ENCODE peak calls at places on chromosome 12, in nine cellular contexts. V, R, W, P, B, T, L, Z and D are unnamed samples.

GRCh38 chr12:71164166-71164876 is 6.5 kb upstream of the TSPAN8 start:
- DNase-seq in W (no peak), V (no peak), P (no peak), Z (no peak), R (no peak), B (no peak), T (peak; percentile 57), L (no peak), D (no peak)

GRCh38 chr12:132356686-132357622 is 27.6 kb upstream of the GALNT9 start:
- DNase-seq in R (no peak), V (peak; percentile 62), B (no peak), P (no peak), L (peak; percentile 67), T (peak; percentile 86), W (no peak), Z (peak; percentile 41), D (peak; percentile 51)

GRCh38 chr12:50326636-50327284 is 43.4 kb upstream of the LIMA1 start:
- DNase-seq in R (no peak), B (no peak), Z (peak; percentile 83), W (no peak), P (no peak), T (peak; percentile 81), V (no peak), L (no peak), D (peak; percentile 68)

GRCh38 chr12:44839785-44840184 is 36.3 kb downstream of the NELL2 start:
- DNase-seq in Z (no peak), L (no peak), B (no peak), V (no peak), R (no peak), P (no peak), W (no peak), T (no peak), D (no peak)

GRCh38 chr12:121805171-121805687 is 1.4 kb downstream of the SETD1B start:
- DNase-seq in B (peak; percentile 48), P (no peak), W (no peak), Z (no peak), T (peak; percentile 39), V (peak; percentile 83), R (no peak), L (no peak), D (peak; percentile 37)

GRCh38 chr12:57762463-57762862 is 4.4 kb downstream of the CYP27B1 start:
- DNase-seq in V (no peak), P (no peak), Z (no peak), W (no peak), L (no peak), B (no peak), T (no peak), R (no peak), D (no peak)

GRCh38 chr12:45232771-45233372 is 17.0 kb downstream of the ANO6 start:
- DNase-seq in B (no peak), V (no peak), P (peak; percentile 83), L (peak; percentile 92), W (peak; percentile 69), Z (peak; percentile 71), R (no peak), T (peak; percentile 89), D (peak; percentile 97)

GRCh38 chr12:13582421-13582820 is 385.9 kb downstream of the EMP1 start:
- DNase-seq in L (no peak), P (no peak), V (no peak), T (no peak), Z (no peak), W (no peak), R (no peak), B (no peak), D (no peak)

GRCh38 chr12:74776378-74776777 is 238.7 kb downstream of the ATXN7L3B start:
- DNase-seq in T (no peak), V (no peak), B (no peak), P (peak; percentile 8), R (no peak), L (no peak), W (no peak), Z (no peak), D (no peak)

GRCh38 chr12:80504389-80505153 is 60.5 kb downstream of the PTPRQ start:
- DNase-seq in R (no peak), T (no peak), L (no peak), V (no peak), P (no peak), Z (no peak), B (no peak), W (no peak), D (no peak)

DNA sequence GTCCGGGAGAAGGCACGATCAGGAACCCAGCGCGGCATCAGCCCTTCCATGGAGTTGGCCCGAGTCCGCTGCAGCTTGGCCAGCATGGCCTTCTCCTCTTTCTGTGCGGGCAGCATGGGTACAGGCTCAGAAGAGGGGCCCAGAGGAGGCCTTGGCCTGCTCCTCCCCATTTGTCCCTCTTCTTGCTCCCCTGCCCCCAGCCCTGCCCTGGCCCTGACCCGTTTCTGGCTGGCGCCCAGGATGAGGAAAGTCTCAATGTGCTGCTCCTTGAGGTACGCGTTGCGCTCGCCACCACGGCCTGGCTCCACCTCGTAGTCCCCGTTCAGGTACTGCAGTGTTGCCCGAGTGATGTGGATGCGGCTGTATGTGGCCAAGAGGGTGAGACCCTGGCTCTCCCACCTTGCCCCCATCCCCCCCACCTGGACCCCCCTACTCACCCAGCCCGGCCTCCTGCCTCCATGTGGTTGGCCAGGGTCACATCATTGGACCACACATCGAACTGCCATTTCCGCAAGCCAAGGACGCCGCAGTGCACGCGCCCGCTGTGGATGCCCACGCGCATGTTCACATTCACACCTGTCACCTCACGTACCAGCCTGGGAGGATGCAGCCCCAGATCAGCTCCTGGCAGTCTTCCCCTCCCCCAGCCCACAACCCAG is 12.8 kb downstream of the ADCY6 start:
- DNase-seq in V (no peak), Z (no peak), P (no peak), L (no peak), B (no peak), W (no peak), R (no peak), T (no peak), D (no peak)
- H3K4me1 ChIP-seq in V (no peaks in the 10 kb centered on the region), Z (peaks cover under 1% of the 10 kb centered on the region), P (peaks cover 9% of the 10 kb centered on the region), L (no peaks in the 10 kb centered on the region), B (peaks cover 4% of the 10 kb centered on the region), W (no peaks in the 10 kb centered on the region), R (peaks cover 16% of the 10 kb centered on the region), T (peaks cover 19% of the 10 kb centered on the region), D (peaks cover 16% of the 10 kb centered on the region)

GRCh38 chr12:54412786-54413185 is 6.3 kb downstream of the ITGA5 start:
- DNase-seq in L (no peak), P (no peak), R (no peak), B (no peak), W (no peak), T (no peak), V (peak; percentile 72), Z (no peak), D (peak; percentile 39)

GRCh38 chr12:54412348-54412747 is 6.7 kb downstream of the ITGA5 start:
- DNase-seq in P (no peak), V (peak; percentile 70), T (no peak), Z (no peak), B (no peak), L (no peak), R (no peak), W (no peak), D (peak; percentile 41)

GRCh38 chr12:54415223-54415929 is 3.7 kb downstream of the ITGA5 start:
- DNase-seq in V (no peak), T (no peak), R (no peak), Z (no peak), B (no peak), L (no peak), W (no peak), P (no peak), D (peak; percentile 32)

GRCh38 chr12:54414191-54414525 is 4.9 kb downstream of the ITGA5 start:
- DNase-seq in L (no peak), Z (no peak), W (no peak), R (no peak), B (no peak), V (no peak), P (no peak), T (no peak), D (peak; percentile 83)

DNA sequence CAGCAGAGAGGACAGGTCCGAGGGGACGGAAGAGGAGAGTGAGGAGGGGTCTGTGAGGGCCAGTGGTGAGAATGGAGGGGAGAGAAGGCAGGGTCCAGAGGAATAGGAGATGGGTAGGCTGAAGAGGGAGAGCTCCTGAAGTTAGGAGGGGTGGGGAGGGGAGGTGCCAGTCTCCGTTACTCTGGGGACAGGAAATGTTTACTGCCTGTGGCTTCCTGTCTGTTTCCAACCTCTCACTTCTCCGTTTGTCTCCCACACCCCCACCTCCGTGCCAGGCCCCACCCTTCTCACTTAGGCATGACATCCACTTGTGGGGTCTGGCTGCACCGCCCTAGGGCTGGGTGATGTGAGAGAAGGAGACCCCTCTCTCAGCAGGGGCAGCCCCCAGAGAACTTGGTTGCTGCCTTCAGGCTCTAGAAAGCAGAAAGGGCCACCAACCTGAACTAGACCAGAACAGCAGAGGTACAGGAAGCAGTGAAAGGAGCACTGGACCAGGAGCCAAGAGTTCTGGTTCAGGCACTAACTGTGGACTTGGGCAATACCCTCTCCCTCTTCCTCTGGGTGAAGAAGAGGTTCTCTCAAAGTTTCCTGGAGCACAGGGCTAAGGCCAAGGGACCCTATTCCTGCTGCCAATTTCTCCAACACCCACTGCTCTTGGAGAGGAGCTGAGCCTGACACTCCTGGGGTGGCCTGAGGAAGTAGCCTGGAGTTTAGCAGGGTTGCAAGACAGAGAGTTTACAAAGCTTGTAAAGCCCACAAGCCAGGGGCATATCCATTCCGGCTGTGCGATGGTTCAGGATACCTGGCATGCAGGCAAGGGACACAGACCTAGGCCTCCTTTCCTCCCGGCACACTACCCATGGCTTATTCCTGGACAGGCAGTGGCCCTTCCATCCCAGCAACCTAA is 5.5 kb downstream of the ITGA5 start:
- DNase-seq in W (no peak), T (peak; percentile 48), B (no peak), L (no peak), P (no peak), V (peak; percentile 93), Z (peak; percentile 50), R (no peak), D (peak; percentile 85)
- H3K4me1 ChIP-seq in W (peaks cover 12% of the 10 kb centered on the region), T (peaks cover 6% of the 10 kb centered on the region), B (no peaks in the 10 kb centered on the region), L (peaks cover 56% of the 10 kb centered on the region), P (peaks cover 9% of the 10 kb centered on the region), V (peaks cover 73% of the 10 kb centered on the region), Z (peaks cover 5% of the 10 kb centered on the region), R (peaks cover 23% of the 10 kb centered on the region), D (peaks cover 52% of the 10 kb centered on the region)

GRCh38 chr12:110739894-110740293 is 2.8 kb downstream of the PPP1CC start:
- DNase-seq in T (no peak), V (no peak), P (no peak), L (no peak), W (no peak), R (no peak), Z (no peak), B (no peak), D (no peak)
- H3K4me1 ChIP-seq in T (peaks cover 44% of the 10 kb centered on the region), V (peaks cover 69% of the 10 kb centered on the region), P (peaks cover 39% of the 10 kb centered on the region), L (peaks cover 48% of the 10 kb centered on the region), W (no peaks in the 10 kb centered on the region), R (no peaks in the 10 kb centered on the region), Z (peaks cover 16% of the 10 kb centered on the region), B (peaks cover 28% of the 10 kb centered on the region), D (peaks cover 42% of the 10 kb centered on the region)

GRCh38 chr12:124762384-124762783 is 101.3 kb downstream of the SCARB1 start:
- DNase-seq in P (no peak), W (no peak), V (no peak), L (no peak), R (no peak), Z (no peak), T (no peak), B (no peak), D (no peak)
- H3K4me1 ChIP-seq in P (peaks cover 4% of the 10 kb centered on the region), W (peaks cover 5% of the 10 kb centered on the region), V (peaks cover 19% of the 10 kb centered on the region), L (peaks cover 19% of the 10 kb centered on the region), R (peaks cover 16% of the 10 kb centered on the region), Z (no peaks in the 10 kb centered on the region), T (peaks cover 14% of the 10 kb centered on the region), B (peaks cover 23% of the 10 kb centered on the region), D (no peaks in the 10 kb centered on the region)

DNA sequence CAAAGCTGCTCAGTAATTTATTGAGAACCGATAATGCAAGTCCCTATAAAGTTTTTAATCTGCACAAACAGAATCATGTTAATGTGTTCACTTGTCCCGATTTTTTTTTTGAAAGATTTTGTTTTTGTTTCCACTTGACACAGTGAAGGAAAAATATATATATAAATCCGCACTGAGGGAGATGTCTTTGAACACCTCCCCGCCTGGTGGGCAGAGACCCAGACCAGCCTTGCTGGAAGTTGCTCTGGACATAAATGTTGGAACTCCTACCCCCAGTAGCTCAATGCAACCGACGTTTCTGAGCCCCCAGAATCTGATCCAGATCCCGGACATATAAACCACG is 12.7 kb downstream of the TBX3 start:
- DNase-seq in Z (no peak), W (no peak), P (no peak), R (no peak), V (no peak), T (no peak), B (no peak), L (no peak), D (no peak)
- H3K4me1 ChIP-seq in Z (no peaks in the 10 kb centered on the region), W (no peaks in the 10 kb centered on the region), P (peaks cover 76% of the 10 kb centered on the region), R (peaks cover 5% of the 10 kb centered on the region), V (no peaks in the 10 kb centered on the region), T (peaks cover 66% of the 10 kb centered on the region), B (peaks cover 36% of the 10 kb centered on the region), L (peaks cover 20% of the 10 kb centered on the region), D (no peaks in the 10 kb centered on the region)